ENCODE peak calls at places on chromosome 2, in ten cellular contexts. N is A549; P is activated CD4-positive, alpha-beta T cell treated with anti-CD3 and anti-CD28 coated beads, Interleukin-2, amount 10 ng/mL, durations not matched to agents 24 days and 14 days; V is fibroblast of lung; G is stimulated activated CD8-positive, alpha-beta memory T cell treated with anti-CD3 and anti-CD28 coated beads, Interleukin-15, amount 100 ng/mL, for 48 hours; E is K562; T is AG08396; C is colonic mucosa; Z is CD4-positive, CD25-positive, alpha-beta regulatory T cell; I is stimulated activated naive B cell treated with anti-CD40 and anti-IgM and Interleukin-4, amounts not matched to agents 10 μg/mL and 1 μg/mL and 100 μg/mL, for 72 hours. Q is an unnamed sample.

GRCh38 chr2:215407596-215408264 is 28.1 kb downstream of the FN1 start:
- DNase-seq in N (no peak), G (no peak), C (no peak), T (no peak), I (no peak), E (no peak), V (peak; percentile 54), Z (no peak), P (no peak), Q (no peak)

GRCh38 chr2:135840601-135841000 is 3.6 kb upstream of the LCT start:
- DNase-seq in P (no peak), I (no peak), T (peak; percentile 18), E (no peak), C (no peak), Z (peak; percentile 30), G (no peak), N (no peak), V (no peak), Q (no peak)

GRCh38 chr2:16553222-16553621 is 112.4 kb downstream of the CYRIA start:
- DNase-seq in P (peak; percentile 71), N (peak; percentile 54), G (no peak), E (peak; percentile 48), V (peak; percentile 15), Z (peak; percentile 28), C (peak; percentile 32), I (no peak), T (peak; percentile 12), Q (peak; percentile 8)

GRCh38 chr2:113795405-113795920 is 39.0 kb upstream of the SLC35F5 start:
- DNase-seq in T (no peak), G (no peak), N (no peak), I (no peak), Z (no peak), V (no peak), E (no peak), C (no peak), P (no peak), Q (no peak)

GRCh38 chr2:200408428-200409311 is 101.2 kb downstream of the KCTD18 start:
- DNase-seq in C (peak; percentile 33), G (no peak), E (peak; percentile 48), V (peak; percentile 97), I (no peak), P (peak; percentile 71), N (peak; percentile 72), Z (no peak), T (peak; percentile 67), Q (no peak)

GRCh38 chr2:236793041-236794011 is 223.7 kb downstream of the ACKR3 start:
- DNase-seq in P (no peak), I (no peak), V (no peak), N (no peak), Z (no peak), G (no peak), E (no peak), C (no peak), T (no peak), Q (peak; percentile 64)

GRCh38 chr2:20536619-20537422 is 89.9 kb downstream of the RHOB start:
- DNase-seq in E (no peak), I (no peak), P (no peak), G (no peak), N (no peak), Z (no peak), T (no peak), V (no peak), C (no peak), Q (peak; percentile 57)

GRCh38 chr2:216339456-216340279 is 32.6 kb downstream of the MARCHF4 start:
- DNase-seq in P (no peak), V (peak; percentile 80), E (no peak), Z (no peak), C (peak; percentile 21), N (peak; percentile 23), T (peak; percentile 75), I (no peak), G (no peak), Q (peak; percentile 73)

GRCh38 chr2:28169492-28169891 is 223.2 kb upstream of the FOSL2 start:
- DNase-seq in Z (no peak), G (no peak), N (peak; percentile 23), V (no peak), I (no peak), P (no peak), C (no peak), E (no peak), T (no peak), Q (no peak)

Q was measured in H7.